ENCODE peak calls at places on chromosomes 5 and 9, in six cellular contexts. I is A549, J is sigmoid colon, C is HepG2, N is retinal pigment epithelial cell, H is body of pancreas. Z is an unnamed sample.

GRCh38 chr9:124671861-124672260 is 99.2 kb downstream of the NR6A1 start:
- DNase-seq in I (no peak), J (no peak), C (no peak), N (no peak), H (no peak), Z (no peak)

GRCh38 chr5:67166460-67166871 is 30.1 kb downstream of the CD180 start:
- DNase-seq in I (peak; percentile 10), J (peak; percentile 70), C (no peak), N (no peak), H (peak; percentile 36), Z (peak; percentile 30)

GRCh38 chr5:169288066-169288753 is 12.7 kb downstream of the SLIT3 start:
- DNase-seq in I (no peak), J (no peak), C (no peak), N (no peak), H (no peak), Z (no peak)

GRCh38 chr9:105064248-105065118 is 136.5 kb upstream of the ABCA1 start:
- DNase-seq in I (peak; percentile 89), J (peak; percentile 99), C (peak; percentile 96), N (peak; percentile 99), H (peak; percentile 94), Z (peak; percentile 98)

GRCh38 chr5:88675159-88675757 is 207.7 kb downstream of the MEF2C start:
- DNase-seq in I (no peak), J (no peak), C (no peak), N (no peak), H (no peak), Z (no peak)

GRCh38 chr5:115262405-115263247 is at the start of gene PGGT1B:
- DNase-seq in I (peak; percentile 54), J (peak; percentile 85), C (peak; percentile 58), N (no peak), H (peak; percentile 69), Z (peak; percentile 63)

GRCh38 chr5:14168793-14169262 is 25.7 kb downstream of the TRIO start:
- DNase-seq in I (no peak), J (no peak), C (peak; percentile 88), N (no peak), H (no peak), Z (no peak)

GRCh38 chr9:72871685-72872084 is 81.2 kb downstream of the ALDH1A1 start:
- DNase-seq in I (no peak), J (no peak), C (peak; percentile 16), N (no peak), H (no peak), Z (peak; percentile 30)

GRCh38 chr5:16454686-16455085 is 10.9 kb downstream of the ZNF622 start:
- DNase-seq in I (no peak), J (no peak), C (no peak), N (no peak), H (no peak), Z (no peak)

GRCh38 chr5:149610583-149611250 is 29.4 kb downstream of the ARHGEF37 start:
- DNase-seq in I (no peak), J (no peak), C (no peak), N (no peak), H (no peak), Z (no peak)

GRCh38 chr9:34378376-34379060 is 1.8 kb upstream of the MYORG start:
- DNase-seq in I (no peak), J (no peak), C (no peak), N (no peak), H (no peak), Z (no peak)

GRCh38 chr5:33745101-33745770 is 146.6 kb downstream of the ADAMTS12 start:
- DNase-seq in I (no peak), J (no peak), C (no peak), N (no peak), H (no peak), Z (no peak)

GRCh38 chr5:119522841-119523240 is 70.5 kb downstream of the HSD17B4 start:
- DNase-seq in I (no peak), J (no peak), C (peak; percentile 73), N (no peak), H (no peak), Z (no peak)

GRCh38 chr5:123545506-123545905 is 33.5 kb downstream of the CSNK1G3 start:
- DNase-seq in I (peak; percentile 6), J (no peak), C (no peak), N (no peak), H (peak; percentile 7), Z (peak; percentile 24)

GRCh38 chr9:114603183-114603582 is 7.9 kb upstream of the TMEM268 start:
- DNase-seq in I (no peak), J (no peak), C (no peak), N (no peak), H (no peak), Z (peak; percentile 60)

GRCh38 chr9:26650325-26650724 is 242.3 kb downstream of the CAAP1 start:
- DNase-seq in I (no peak), J (no peak), C (no peak), N (no peak), H (no peak), Z (no peak)

GRCh38 chr5:172418847-172419810 is 35.2 kb downstream of the SH3PXD2B start:
- DNase-seq in I (no peak), J (peak; percentile 89), C (no peak), N (no peak), H (peak; percentile 68), Z (peak; percentile 96)

GRCh38 chr5:82119889-82120288 is 148.1 kb downstream of the ATG10 start:
- DNase-seq in I (no peak), J (no peak), C (no peak), N (no peak), H (no peak), Z (no peak)

GRCh38 chr5:136998864-136999263 is 500.3 kb downstream of the SPOCK1 start:
- DNase-seq in I (no peak), J (no peak), C (no peak), N (no peak), H (no peak), Z (no peak)

GRCh38 chr5:166341708-166342329 is 1949.6 kb upstream of the WWC1 start:
- DNase-seq in I (no peak), J (no peak), C (no peak), N (no peak), H (no peak), Z (no peak)

GRCh38 chr9:99375481-99375880 is 153.4 kb downstream of the SEC61B start:
- DNase-seq in I (no peak), J (no peak), C (no peak), N (no peak), H (no peak), Z (no peak)

GRCh38 chr5:17359451-17359965 is 138.5 kb upstream of the TAF11L2 start:
- DNase-seq in I (no peak), J (no peak), C (no peak), N (no peak), H (peak; percentile 28), Z (peak; percentile 82)

GRCh38 chr9:137049544-137050449 is 3.8 kb upstream of the NPDC1 start:
- DNase-seq in I (peak; percentile 73), J (no peak), C (no peak), N (no peak), H (peak; percentile 79), Z (peak; percentile 64)

GRCh38 chr5:126594077-126594476 is 942 bp downstream of the ALDH7A1 start:
- DNase-seq in I (no peak), J (no peak), C (no peak), N (no peak), H (no peak), Z (peak; percentile 92)

GRCh38 chr9:97696025-97696822 is 916 bp downstream of the XPA start:
- DNase-seq in I (no peak), J (no peak), C (peak; percentile 5), N (no peak), H (no peak), Z (peak; percentile 15)

GRCh38 chr9:12775963-12776774 is 1.3 kb downstream of the LURAP1L start:
- DNase-seq in I (peak; percentile 81), J (peak; percentile 96), C (peak; percentile 88), N (peak; percentile 51), H (peak; percentile 90), Z (peak; percentile 91)

GRCh38 chr9:87086536-87086935 is 139.2 kb upstream of the GAS1 start:
- DNase-seq in I (no peak), J (no peak), C (no peak), N (no peak), H (no peak), Z (no peak)

GRCh38 chr9:87086111-87086510 is 138.8 kb upstream of the GAS1 start:
- DNase-seq in I (no peak), J (no peak), C (no peak), N (no peak), H (no peak), Z (no peak)

GRCh38 chr9:87088621-87089020 is 141.3 kb upstream of the GAS1 start:
- DNase-seq in I (no peak), J (no peak), C (no peak), N (no peak), H (no peak), Z (no peak)

GRCh38 chr9:87088192-87088591 is 140.9 kb upstream of the GAS1 start:
- DNase-seq in I (no peak), J (no peak), C (no peak), N (no peak), H (no peak), Z (no peak)

DNA sequence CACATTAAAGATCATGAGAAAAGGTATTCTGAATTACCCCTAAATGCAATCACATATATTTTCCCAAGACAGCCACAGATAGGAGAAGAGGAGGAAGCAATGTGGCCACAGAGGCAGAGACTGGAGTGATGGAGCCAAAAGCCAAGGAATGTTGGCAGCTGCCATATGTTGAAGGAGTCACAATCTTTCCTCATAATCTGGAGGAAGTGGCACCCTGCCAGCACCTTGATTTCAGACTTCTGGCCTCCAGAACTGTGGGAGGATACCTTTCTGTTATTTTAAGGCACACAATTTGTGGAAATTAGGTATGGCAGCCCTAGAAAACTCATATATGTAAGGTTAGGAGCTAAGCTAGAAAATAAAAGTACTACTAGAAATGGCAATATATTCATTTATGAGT is 139.9 kb upstream of the GAS1 start:
- DNase-seq in I (no peak), J (no peak), C (no peak), N (no peak), H (no peak), Z (no peak)
- TF ChIP-seq CTCF in I (no peak), J (no peak), C (no peak), N (no peak), H (no peak), Z (no peak)

DNA sequence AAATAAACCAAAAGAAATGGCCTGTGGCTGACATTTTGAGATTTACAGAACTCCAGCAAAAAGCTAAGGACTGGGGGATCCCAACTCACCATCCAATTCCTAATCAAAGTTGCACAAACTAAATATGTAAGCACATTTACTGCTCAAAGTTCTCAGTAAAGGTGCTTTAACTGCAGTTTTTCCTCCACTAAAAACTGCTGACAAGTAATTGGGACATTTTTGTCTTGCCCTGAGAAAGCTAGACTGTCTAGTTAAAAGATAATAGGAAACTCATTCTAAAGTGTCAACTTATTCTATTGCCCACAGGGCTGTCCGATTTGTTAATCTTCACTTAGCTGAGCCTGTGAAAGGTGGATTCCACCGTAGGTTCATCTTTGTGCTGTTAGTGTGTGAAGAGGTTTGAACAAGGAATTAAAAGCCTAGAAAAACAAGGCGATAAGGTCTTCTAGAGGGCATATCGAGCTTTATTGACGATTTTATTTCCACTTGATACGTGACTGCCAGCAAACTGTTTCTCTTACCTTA is 1.0 kb downstream of the DOCK8 start:
- DNase-seq in I (no peak), J (no peak), C (no peak), N (no peak), H (no peak), Z (no peak)
- H3K4me3 ChIP-seq in I (peak overlapping the region; percentile 59), J (peak overlapping the region; percentile 47), C (no peak overlapping the region), N (peak overlapping the region; percentile 61), H (peak overlapping the region; percentile 51), Z (peak overlapping the region; percentile 53)

GRCh38 chr9:110978516-110978915 is 59.8 kb downstream of the LPAR1 start:
- DNase-seq in I (no peak), J (no peak), C (no peak), N (no peak), H (no peak), Z (no peak)
- TF ChIP-seq CTCF in I (no peak), J (no peak), C (no peak), N (no peak), H (no peak), Z (no peak)

GRCh38 chr9:122346478-122347347 is 24.1 kb upstream of the PTGS1 start:
- DNase-seq in I (peak; percentile 16), J (peak; percentile 79), C (peak; percentile 7), N (peak; percentile 20), H (peak; percentile 31), Z (peak; percentile 17)
- H3K4me3 ChIP-seq in I (peak overlapping the region; percentile 49), J (peak overlapping the region; percentile 56), C (peak overlapping the region; percentile 59), N (peak overlapping the region; percentile 55), H (no peak overlapping the region), Z (peak overlapping the region; percentile 45)

Z was measured in epithelial cell of esophagus.